ENCODE peak calls at places on chromosome 16, in six cellular contexts. Z, V, A, C, Y and E are unnamed samples.
A peak's percentile ranks its signal among the peaks of the same experiment; 100 is the strongest.

GRCh38 chr16:52741386-52741785 is 194.4 kb upstream of the TOX3 start:
- DNase-seq in Y (peak; percentile 59), C (no peak), V (no peak), A (no peak), Z (no peak), E (no peak)

GRCh38 chr16:4133897-4134372 is 17.7 kb upstream of the ADCY9 start:
- DNase-seq in Y (peak; percentile 42), C (no peak), Z (no peak), V (no peak), A (no peak), E (no peak)

GRCh38 chr16:79042886-79043285 is 557.7 kb downstream of the MAF start:
- DNase-seq in Y (no peak), V (no peak), Z (peak; percentile 13), C (no peak), A (no peak), E (no peak)

GRCh38 chr16:11563493-11564040 is 23.2 kb downstream of the LITAF start:
- DNase-seq in Z (no peak), Y (no peak), C (no peak), A (no peak), V (no peak), E (no peak)

GRCh38 chr16:57624044-57624688 is 4.3 kb upstream of the ADGRG1 start:
- DNase-seq in V (no peak), Z (no peak), C (no peak), A (no peak), Y (no peak), E (no peak)

GRCh38 chr16:11149011-11149616 is 106.9 kb downstream of the SOCS1 start:
- DNase-seq in Y (no peak), C (no peak), Z (no peak), V (no peak), A (no peak), E (peak; percentile 72)

GRCh38 chr16:12766853-12767252 is 36.8 kb downstream of the CPPED1 start:
- DNase-seq in Y (no peak), C (no peak), Z (no peak), V (no peak), A (no peak), E (no peak)

GRCh38 chr16:21265104-21265825 is 12.8 kb downstream of the CRYM start:
- DNase-seq in C (no peak), Y (no peak), A (no peak), V (no peak), Z (no peak), E (no peak)

GRCh38 chr16:82995286-82995926 is 368.6 kb downstream of the CDH13 start:
- DNase-seq in Y (no peak), Z (no peak), V (no peak), C (no peak), A (no peak), E (no peak)

GRCh38 chr16:80253741-80254140 is 287.1 kb upstream of the DYNLRB2 start:
- DNase-seq in A (no peak), V (no peak), C (no peak), Z (no peak), Y (no peak), E (no peak)

GRCh38 chr16:87437911-87438610 is 45.9 kb downstream of the MAP1LC3B start:
- DNase-seq in Y (no peak), V (peak; percentile 56), Z (no peak), A (no peak), C (no peak), E (peak; percentile 51)

GRCh38 chr16:15765880-15766279 is 90.9 kb downstream of the MYH11 start:
- DNase-seq in Y (peak; percentile 77), C (no peak), A (no peak), V (peak; percentile 42), Z (no peak), E (no peak)

GRCh38 chr16:82169861-82170845 is at the start of gene MPHOSPH6:
- DNase-seq in C (peak; percentile 92), V (peak; percentile 90), A (peak; percentile 82), Z (peak; percentile 84), Y (peak; percentile 96), E (peak; percentile 93)

GRCh38 chr16:26859086-26859485 is 207.6 kb upstream of the C16orf82 start:
- DNase-seq in Z (no peak), C (no peak), Y (no peak), A (no peak), V (no peak), E (no peak)

GRCh38 chr16:63877401-63877800 is 1244.5 kb downstream of the CDH11 start:
- DNase-seq in Y (no peak), C (no peak), A (no peak), V (no peak), Z (no peak), E (no peak)

GRCh38 chr16:3952342-3953131 is 72.0 kb upstream of the CREBBP start:
- DNase-seq in Y (peak; percentile 53), C (no peak), V (no peak), A (peak; percentile 60), Z (no peak), E (peak; percentile 94)

GRCh38 chr16:23072769-23073549 is 76.3 kb downstream of the USP31 start:
- DNase-seq in Z (no peak), V (no peak), C (no peak), Y (peak; percentile 11), A (no peak), E (no peak)

GRCh38 chr16:8957061-8957392 is 6.7 kb downstream of the USP7 start:
- DNase-seq in V (no peak), Y (no peak), A (no peak), C (no peak), Z (no peak), E (no peak)

GRCh38 chr16:81163671-81164070 is 67.5 kb upstream of the GCSH start:
- DNase-seq in V (no peak), Z (no peak), C (no peak), A (no peak), Y (no peak), E (no peak)

GRCh38 chr16:67249762-67250327 is 1.1 kb downstream of the SLC9A5 start:
- DNase-seq in C (no peak), Z (no peak), V (no peak), Y (no peak), A (no peak), E (peak; percentile 29)
- H3K4me3 ChIP-seq in C (no peak overlapping the region), Z (no peak overlapping the region), V (no peak overlapping the region), Y (peak overlapping the region; percentile 64), A (no peak overlapping the region), E (no peak overlapping the region)

GRCh38 chr16:894136-894535 is 76.6 kb downstream of the LMF1 start:
- DNase-seq in A (no peak), V (no peak), Y (no peak), Z (no peak), C (no peak), E (no peak)
- H3K4me3 ChIP-seq in A (no peak overlapping the region), V (no peak overlapping the region), Y (no peak overlapping the region), Z (no peak overlapping the region), C (no peak overlapping the region), E (no peak overlapping the region)

GRCh38 chr16:30499284-30499683 is 26.7 kb downstream of the ITGAL start:
- DNase-seq in V (no peak), A (no peak), Y (no peak), C (no peak), Z (no peak), E (no peak)
- H3K4me3 ChIP-seq in V (no peak overlapping the region), A (no peak overlapping the region), Y (no peak overlapping the region), C (no peak overlapping the region), Z (no peak overlapping the region), E (no peak overlapping the region)

DNA sequence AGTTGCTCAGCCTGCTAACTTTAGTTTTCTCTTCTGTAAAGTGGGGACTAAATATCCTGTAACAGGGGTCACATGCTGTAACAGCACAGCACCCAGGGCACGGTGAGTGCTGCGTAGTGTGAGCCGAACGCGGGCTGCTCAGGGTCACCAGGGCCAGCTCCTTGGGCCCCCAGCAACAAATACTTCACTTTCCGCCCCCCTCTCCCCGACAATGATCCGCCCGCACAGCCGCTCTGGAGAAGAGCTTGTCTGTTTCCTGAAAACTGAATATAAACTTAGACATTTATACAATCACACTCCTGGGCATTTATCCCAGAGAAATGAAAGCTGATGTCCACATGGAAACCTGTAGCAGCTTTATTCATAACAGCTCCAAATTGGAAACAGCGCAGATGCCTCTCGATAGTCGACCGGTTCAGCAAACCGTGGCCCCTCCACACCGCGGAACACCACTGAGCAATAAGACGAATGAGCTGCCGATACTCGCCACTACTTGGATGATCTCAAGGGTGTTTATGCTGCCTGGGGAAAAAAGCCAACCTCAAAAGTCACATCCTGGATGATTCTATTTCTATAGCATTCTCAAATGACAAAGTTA is 267.2 kb downstream of the PARN start:
- DNase-seq in A (no peak), Z (no peak), V (peak; percentile 51), Y (no peak), C (no peak), E (no peak)
- H3K4me3 ChIP-seq in A (no peak overlapping the region), Z (no peak overlapping the region), V (peak overlapping the region; percentile 21), Y (no peak overlapping the region), C (no peak overlapping the region), E (no peak overlapping the region)

GRCh38 chr16:88939814-88940195 is 37.2 kb downstream of the CBFA2T3 start:
- DNase-seq in A (no peak), V (no peak), C (no peak), Y (no peak), Z (no peak), E (no peak)

GRCh38 chr16:88940196-88941050 is 36.6 kb downstream of the CBFA2T3 start:
- DNase-seq in V (no peak), C (no peak), Y (peak; percentile 59), Z (no peak), A (no peak), E (peak; percentile 45)

GRCh38 chr16:88936913-88937666 is 39.9 kb downstream of the CBFA2T3 start:
- DNase-seq in V (no peak), C (no peak), Z (no peak), A (no peak), Y (no peak), E (no peak)

GRCh38 chr16:88938119-88938932 is 38.7 kb downstream of the CBFA2T3 start:
- DNase-seq in A (no peak), C (no peak), Y (no peak), Z (no peak), V (no peak), E (no peak)

GRCh38 chr16:88938933-88939813 is 37.8 kb downstream of the CBFA2T3 start:
- DNase-seq in A (no peak), Y (no peak), Z (no peak), C (no peak), V (no peak), E (no peak)
- H3K4me3 ChIP-seq in A (no peak overlapping the region), Y (no peak overlapping the region), Z (no peak overlapping the region), C (peak overlapping the region; percentile 34), V (no peak overlapping the region), E (no peak overlapping the region)

GRCh38 chr16:50268352-50268751 is 2.0 kb downstream of the ADCY7 start:
- DNase-seq in C (peak; percentile 11), A (no peak), Z (no peak), Y (no peak), V (no peak), E (peak; percentile 23)
- H3K4me3 ChIP-seq in C (no peak overlapping the region), A (no peak overlapping the region), Z (peak overlapping the region; percentile 83), Y (no peak overlapping the region), V (no peak overlapping the region), E (no peak overlapping the region)

GRCh38 chr16:75096730-75097129 is 19.9 kb downstream of the LDHD start:
- DNase-seq in Z (no peak), V (no peak), Y (peak; percentile 47), C (peak; percentile 67), A (no peak), E (no peak)
- H3K4me3 ChIP-seq in Z (no peak overlapping the region), V (no peak overlapping the region), Y (no peak overlapping the region), C (no peak overlapping the region), A (no peak overlapping the region), E (no peak overlapping the region)